ENCODE peak calls at places on chromosomes 13 and 19, in nine cellular contexts. One of them, this sample, is unnamed.

GRCh38 chr13:27018230-27018875 is 153.3 kb downstream of the USP12 start:
- DNase-seq in breast epithelium: no peak
- DNase-seq in tibial artery: no peak
- DNase-seq in ovary: no peak
- DNase-seq in psoas muscle: no peak
- DNase-seq in body of pancreas: no peak
- DNase-seq in ascending aorta: no peak
- DNase-seq in lower lobe of right lung: no peak
- DNase-seq in A549: no peak
- DNase-seq in this sample: no peak

GRCh38 chr19:50870417-50871089 is 2.7 kb upstream of the KLK2 start:
- DNase-seq in breast epithelium: no peak
- DNase-seq in tibial artery: no peak
- DNase-seq in ovary: no peak
- DNase-seq in psoas muscle: no peak
- DNase-seq in body of pancreas: peak
- DNase-seq in ascending aorta: no peak
- DNase-seq in lower lobe of right lung: no peak
- DNase-seq in A549: peak
- DNase-seq in this sample: no peak

GRCh38 chr13:109394311-109394988 is 391.9 kb downstream of the IRS2 start:
- DNase-seq in breast epithelium: no peak
- DNase-seq in tibial artery: no peak
- DNase-seq in ovary: no peak
- DNase-seq in psoas muscle: no peak
- DNase-seq in body of pancreas: no peak
- DNase-seq in ascending aorta: no peak
- DNase-seq in lower lobe of right lung: no peak
- DNase-seq in A549: no peak
- DNase-seq in this sample: no peak

GRCh38 chr13:36992362-36992761 is 6.8 kb downstream of the ALG5 start:
- DNase-seq in breast epithelium: no peak
- DNase-seq in tibial artery: no peak
- DNase-seq in ovary: no peak
- DNase-seq in psoas muscle: no peak
- DNase-seq in body of pancreas: no peak
- DNase-seq in ascending aorta: no peak
- DNase-seq in lower lobe of right lung: no peak
- DNase-seq in A549: no peak
- DNase-seq in this sample: no peak

GRCh38 chr13:95643814-95644598 is 500 bp downstream of the DZIP1 start:
- DNase-seq in breast epithelium: no peak
- DNase-seq in tibial artery: peak
- DNase-seq in ovary: peak
- DNase-seq in psoas muscle: peak
- DNase-seq in body of pancreas: peak
- DNase-seq in ascending aorta: no peak
- DNase-seq in lower lobe of right lung: no peak
- DNase-seq in A549: peak
- DNase-seq in this sample: no peak

GRCh38 chr19:6092329-6093286 is 17.7 kb downstream of the RFX2 start:
- DNase-seq in breast epithelium: peak
- DNase-seq in tibial artery: peak
- DNase-seq in ovary: peak
- DNase-seq in psoas muscle: peak
- DNase-seq in body of pancreas: peak
- DNase-seq in ascending aorta: peak
- DNase-seq in lower lobe of right lung: peak
- DNase-seq in A549: peak
- DNase-seq in this sample: no peak

GRCh38 chr19:47471733-47472457 is at the start of gene SLC8A2:
- DNase-seq in breast epithelium: peak
- DNase-seq in tibial artery: peak
- DNase-seq in ovary: peak
- DNase-seq in psoas muscle: peak
- DNase-seq in body of pancreas: peak
- DNase-seq in ascending aorta: peak
- DNase-seq in lower lobe of right lung: no peak
- DNase-seq in A549: peak
- DNase-seq in this sample: no peak

GRCh38 chr13:112814905-112815585 is 125.2 kb downstream of the ATP11A start:
- DNase-seq in breast epithelium: no peak
- DNase-seq in tibial artery: no peak
- DNase-seq in ovary: no peak
- DNase-seq in psoas muscle: no peak
- DNase-seq in body of pancreas: no peak
- DNase-seq in ascending aorta: no peak
- DNase-seq in lower lobe of right lung: peak
- DNase-seq in A549: no peak
- DNase-seq in this sample: no peak

GRCh38 chr13:27379694-27380596 is 44.5 kb upstream of the GTF3A start:
- DNase-seq in breast epithelium: no peak
- DNase-seq in tibial artery: peak
- DNase-seq in ovary: peak
- DNase-seq in psoas muscle: peak
- DNase-seq in body of pancreas: peak
- DNase-seq in ascending aorta: no peak
- DNase-seq in lower lobe of right lung: no peak
- DNase-seq in A549: peak
- DNase-seq in this sample: no peak

GRCh38 chr13:40814803-40815202 is 25.4 kb downstream of the SLC25A15 start:
- DNase-seq in breast epithelium: no peak
- DNase-seq in tibial artery: no peak
- DNase-seq in ovary: no peak
- DNase-seq in psoas muscle: no peak
- DNase-seq in body of pancreas: no peak
- DNase-seq in ascending aorta: no peak
- DNase-seq in lower lobe of right lung: no peak
- DNase-seq in A549: no peak
- DNase-seq in this sample: no peak

GRCh38 chr19:47447470-47448359 is 24.0 kb downstream of the SLC8A2 start:
- DNase-seq in breast epithelium: no peak
- DNase-seq in tibial artery: no peak
- DNase-seq in ovary: no peak
- DNase-seq in psoas muscle: peak
- DNase-seq in body of pancreas: peak
- DNase-seq in ascending aorta: no peak
- DNase-seq in lower lobe of right lung: peak
- DNase-seq in A549: peak
- DNase-seq in this sample: no peak

GRCh38 chr19:31572671-31573298 is 223.5 kb upstream of the TSHZ3 start:
- DNase-seq in breast epithelium: no peak
- DNase-seq in tibial artery: no peak
- DNase-seq in ovary: no peak
- DNase-seq in psoas muscle: no peak
- DNase-seq in body of pancreas: no peak
- DNase-seq in ascending aorta: no peak
- DNase-seq in lower lobe of right lung: no peak
- DNase-seq in A549: no peak
- DNase-seq in this sample: no peak

GRCh38 chr19:49427855-49428546 is 2.8 kb downstream of the GFY start:
- DNase-seq in breast epithelium: no peak
- DNase-seq in tibial artery: no peak
- DNase-seq in ovary: no peak
- DNase-seq in psoas muscle: no peak
- DNase-seq in body of pancreas: peak
- DNase-seq in ascending aorta: no peak
- DNase-seq in lower lobe of right lung: no peak
- DNase-seq in A549: peak
- DNase-seq in this sample: no peak

GRCh38 chr13:20206836-20207235 is 14.1 kb upstream of the GJB2 start:
- DNase-seq in breast epithelium: no peak
- DNase-seq in tibial artery: no peak
- DNase-seq in ovary: no peak
- DNase-seq in psoas muscle: no peak
- DNase-seq in body of pancreas: no peak
- DNase-seq in ascending aorta: no peak
- DNase-seq in lower lobe of right lung: no peak
- DNase-seq in A549: no peak
- DNase-seq in this sample: no peak

GRCh38 chr19:29554149-29554548 is 28.4 kb downstream of the VSTM2B start:
- DNase-seq in breast epithelium: no peak
- DNase-seq in tibial artery: no peak
- DNase-seq in ovary: no peak
- DNase-seq in psoas muscle: no peak
- DNase-seq in body of pancreas: no peak
- DNase-seq in ascending aorta: no peak
- DNase-seq in lower lobe of right lung: no peak
- DNase-seq in A549: no peak
- DNase-seq in this sample: no peak

GRCh38 chr19:21084343-21084742 is 2.3 kb downstream of the ZNF714 start:
- DNase-seq in breast epithelium: no peak
- DNase-seq in tibial artery: no peak
- DNase-seq in ovary: no peak
- DNase-seq in psoas muscle: no peak
- DNase-seq in body of pancreas: no peak
- DNase-seq in ascending aorta: no peak
- DNase-seq in lower lobe of right lung: no peak
- DNase-seq in A549: no peak
- DNase-seq in this sample: no peak

GRCh38 chr13:51955841-51956603 is 55.2 kb downstream of the ATP7B start:
- DNase-seq in breast epithelium: no peak
- DNase-seq in tibial artery: no peak
- DNase-seq in ovary: no peak
- DNase-seq in psoas muscle: no peak
- DNase-seq in body of pancreas: no peak
- DNase-seq in ascending aorta: no peak
- DNase-seq in lower lobe of right lung: no peak
- DNase-seq in A549: no peak
- DNase-seq in this sample: no peak

GRCh38 chr13:108961542-108962125 is 332.2 kb downstream of the MYO16 start:
- DNase-seq in breast epithelium: no peak
- DNase-seq in tibial artery: no peak
- DNase-seq in ovary: no peak
- DNase-seq in psoas muscle: no peak
- DNase-seq in body of pancreas: no peak
- DNase-seq in ascending aorta: no peak
- DNase-seq in lower lobe of right lung: no peak
- DNase-seq in A549: peak
- DNase-seq in this sample: no peak

GRCh38 chr19:24074720-24075119 is 12.3 kb upstream of the ZNF254 start:
- DNase-seq in breast epithelium: no peak
- DNase-seq in tibial artery: no peak
- DNase-seq in ovary: no peak
- DNase-seq in psoas muscle: no peak
- DNase-seq in body of pancreas: no peak
- DNase-seq in ascending aorta: no peak
- DNase-seq in lower lobe of right lung: no peak
- DNase-seq in A549: no peak
- DNase-seq in this sample: no peak

GRCh38 chr19:40948580-40949299 is 42.3 kb upstream of the CYP2B6 start:
- DNase-seq in breast epithelium: no peak
- DNase-seq in tibial artery: no peak
- DNase-seq in ovary: no peak
- DNase-seq in psoas muscle: no peak
- DNase-seq in body of pancreas: no peak
- DNase-seq in ascending aorta: no peak
- DNase-seq in lower lobe of right lung: no peak
- DNase-seq in A549: no peak
- DNase-seq in this sample: no peak

GRCh38 chr19:40960062-40960685 is 30.9 kb upstream of the CYP2B6 start:
- DNase-seq in breast epithelium: no peak
- DNase-seq in tibial artery: no peak
- DNase-seq in ovary: no peak
- DNase-seq in psoas muscle: no peak
- DNase-seq in body of pancreas: no peak
- DNase-seq in ascending aorta: no peak
- DNase-seq in lower lobe of right lung: no peak
- DNase-seq in A549: no peak
- DNase-seq in this sample: no peak

GRCh38 chr19:40959338-40959737 is 31.7 kb upstream of the CYP2B6 start:
- DNase-seq in breast epithelium: no peak
- DNase-seq in tibial artery: no peak
- DNase-seq in ovary: no peak
- DNase-seq in psoas muscle: no peak
- DNase-seq in body of pancreas: no peak
- DNase-seq in ascending aorta: no peak
- DNase-seq in lower lobe of right lung: no peak
- DNase-seq in A549: no peak
- DNase-seq in this sample: no peak

GRCh38 chr19:40954573-40954972 is 36.5 kb upstream of the CYP2B6 start:
- DNase-seq in breast epithelium: no peak
- DNase-seq in tibial artery: no peak
- DNase-seq in ovary: no peak
- DNase-seq in psoas muscle: no peak
- DNase-seq in body of pancreas: no peak
- DNase-seq in ascending aorta: no peak
- DNase-seq in lower lobe of right lung: no peak
- DNase-seq in A549: no peak
- DNase-seq in this sample: no peak
- H3K4me3 ChIP-seq in breast epithelium: no peak
- H3K4me3 ChIP-seq in tibial artery: no peak
- H3K4me3 ChIP-seq in ovary: no peak
- H3K4me3 ChIP-seq in psoas muscle: no peak
- H3K4me3 ChIP-seq in body of pancreas: no peak
- H3K4me3 ChIP-seq in ascending aorta: no peak
- H3K4me3 ChIP-seq in lower lobe of right lung: no peak
- H3K4me3 ChIP-seq in A549: no peak
- H3K4me3 ChIP-seq in this sample: no peak

GRCh38 chr13:71285700-71286099 is 581.3 kb downstream of the DACH1 start:
- DNase-seq in breast epithelium: no peak
- DNase-seq in tibial artery: no peak
- DNase-seq in ovary: no peak
- DNase-seq in psoas muscle: no peak
- DNase-seq in body of pancreas: peak
- DNase-seq in ascending aorta: no peak
- DNase-seq in lower lobe of right lung: no peak
- DNase-seq in A549: no peak
- DNase-seq in this sample: no peak
- TF ChIP-seq CTCF in breast epithelium: no peak
- TF ChIP-seq CTCF in tibial artery: no peak
- TF ChIP-seq CTCF in ovary: no peak
- TF ChIP-seq CTCF in psoas muscle: no peak
- TF ChIP-seq CTCF in body of pancreas: no peak
- TF ChIP-seq CTCF in ascending aorta: no peak
- TF ChIP-seq CTCF in lower lobe of right lung: peak
- TF ChIP-seq CTCF in A549: no peak
- TF ChIP-seq CTCF in this sample: no peak

DNA sequence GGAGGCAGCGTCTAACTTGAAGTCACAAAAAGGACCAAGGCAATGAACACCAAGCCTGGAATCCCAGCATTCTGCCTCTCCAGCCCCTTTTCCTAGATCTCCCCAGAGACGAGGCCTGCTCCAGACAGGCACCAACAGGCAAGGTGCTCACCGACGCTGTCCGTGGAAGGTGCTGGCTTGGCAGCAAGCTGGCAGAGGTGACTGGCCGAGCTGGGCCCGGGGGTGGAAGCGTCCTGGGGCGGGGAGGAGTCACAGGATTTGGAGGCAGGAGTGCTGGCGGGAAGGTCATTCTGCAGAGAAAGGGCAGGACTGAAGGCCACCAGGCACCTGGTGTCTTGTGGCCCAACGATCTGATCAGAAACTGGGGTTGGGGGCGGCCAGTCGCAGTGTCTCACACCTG is 18.2 kb downstream of the TLE2 start:
- DNase-seq in breast epithelium: no peak
- DNase-seq in tibial artery: no peak
- DNase-seq in ovary: no peak
- DNase-seq in psoas muscle: no peak
- DNase-seq in body of pancreas: no peak
- DNase-seq in ascending aorta: no peak
- DNase-seq in lower lobe of right lung: no peak
- DNase-seq in A549: no peak
- DNase-seq in this sample: no peak
- H3K27ac ChIP-seq in breast epithelium: no peak
- H3K27ac ChIP-seq in tibial artery: no peak
- H3K27ac ChIP-seq in ovary: no peak
- H3K27ac ChIP-seq in psoas muscle: no peak
- H3K27ac ChIP-seq in body of pancreas: no peak
- H3K27ac ChIP-seq in ascending aorta: no peak
- H3K27ac ChIP-seq in lower lobe of right lung: no peak
- H3K27ac ChIP-seq in A549: no peak
- H3K27ac ChIP-seq in this sample: no peak

GRCh38 chr19:55081773-55082022 is 6.0 kb downstream of the EPS8L1 start:
- DNase-seq in breast epithelium: no peak
- DNase-seq in tibial artery: no peak
- DNase-seq in ovary: no peak
- DNase-seq in psoas muscle: no peak
- DNase-seq in body of pancreas: no peak
- DNase-seq in ascending aorta: no peak
- DNase-seq in lower lobe of right lung: no peak
- DNase-seq in A549: no peak
- DNase-seq in this sample: no peak
- H3K4me3 ChIP-seq in breast epithelium: peak
- H3K4me3 ChIP-seq in tibial artery: peak
- H3K4me3 ChIP-seq in ovary: no peak
- H3K4me3 ChIP-seq in psoas muscle: peak
- H3K4me3 ChIP-seq in body of pancreas: no peak
- H3K4me3 ChIP-seq in ascending aorta: peak
- H3K4me3 ChIP-seq in lower lobe of right lung: peak
- H3K4me3 ChIP-seq in A549: peak
- H3K4me3 ChIP-seq in this sample: peak